ENCODE peak calls at places on chromosomes 1 and 21, in ten cellular contexts. K is upper lobe of left lung, H is uterus, M is spleen, J is A549, D is stomach, V is IMR-90, E is breast epithelium, I is heart left ventricle, W is lower leg skin. T is an unnamed sample.

GRCh38 chr1:33943978-33944377 is 80.1 kb downstream of the HMGB4 start:
- DNase-seq in I (no peak), J (no peak), E (no peak), M (no peak), D (no peak), H (no peak), V (peak), W (no peak), K (no peak), T (no peak)

GRCh38 chr1:6033986-6034749 is 11.5 kb upstream of the KCNAB2 start:
- DNase-seq in J (peak), M (peak), D (peak), I (peak), V (peak), K (no peak), H (no peak), E (no peak), W (no peak), T (no peak)

GRCh38 chr1:12302798-12303447 is 73.1 kb downstream of the VPS13D start:
- DNase-seq in V (peak), D (no peak), W (no peak), M (no peak), H (no peak), E (no peak), K (no peak), J (no peak), I (no peak), T (no peak)

GRCh38 chr1:175824079-175824478 is 80.7 kb upstream of the TNR start:
- DNase-seq in E (no peak), H (no peak), W (no peak), M (no peak), J (peak), I (no peak), V (no peak), D (no peak), K (no peak), T (no peak)

GRCh38 chr1:47513393-47513792 is 75.5 kb downstream of the FOXD2 start:
- DNase-seq in V (no peak), E (no peak), W (no peak), D (no peak), I (no peak), M (peak), H (no peak), J (no peak), K (no peak), T (no peak)

GRCh38 chr1:200346744-200347143 is 63.1 kb downstream of the ZNF281 start:
- DNase-seq in K (no peak), D (no peak), H (no peak), J (no peak), E (no peak), V (peak), W (no peak), M (no peak), I (no peak), T (no peak)

GRCh38 chr1:42820813-42821212 is 3.6 kb upstream of the SVBP start:
- DNase-seq in D (no peak), W (no peak), I (no peak), J (no peak), H (no peak), V (no peak), K (no peak), E (no peak), M (no peak), T (no peak)

GRCh38 chr1:18732686-18733085 is 102.0 kb downstream of the PAX7 start:
- DNase-seq in I (no peak), K (no peak), H (no peak), J (no peak), D (no peak), W (no peak), E (no peak), M (no peak), V (no peak), T (no peak)

GRCh38 chr1:232968965-232969364 is 18.6 kb downstream of the NTPCR start:
- DNase-seq in D (peak), H (no peak), M (no peak), E (peak), I (no peak), J (no peak), V (peak), K (no peak), W (no peak), T (no peak)

GRCh38 chr21:45265721-45266517 is 21.8 kb downstream of the POFUT2 start:
- DNase-seq in I (no peak), H (no peak), M (peak), V (no peak), K (peak), W (no peak), D (peak), E (peak), J (no peak), T (no peak)

GRCh38 chr1:218874313-218874712 is 299.4 kb upstream of the LYPLAL1 start:
- DNase-seq in H (no peak), J (peak), V (peak), I (no peak), E (no peak), K (no peak), W (no peak), D (no peak), M (no peak), T (no peak)

GRCh38 chr1:110243146-110243545 is 33.0 kb downstream of the KCNC4 start:
- DNase-seq in K (no peak), W (no peak), M (peak), I (no peak), H (no peak), E (no peak), V (no peak), D (no peak), J (no peak), T (no peak)

GRCh38 chr21:23463365-23463764 is 2143.9 kb downstream of the MRPL39 start:
- DNase-seq in W (no peak), D (no peak), M (no peak), E (no peak), J (no peak), H (no peak), K (no peak), I (no peak), V (no peak), T (no peak)

GRCh38 chr1:236381565-236382158 is 12.4 kb upstream of the EDARADD start:
- DNase-seq in W (no peak), J (no peak), H (no peak), V (no peak), E (no peak), I (no peak), D (no peak), M (no peak), K (no peak), T (no peak)

GRCh38 chr21:31741116-31741515 is 9.2 kb upstream of the SCAF4 start:
- DNase-seq in J (no peak), V (no peak), M (no peak), I (no peak), K (no peak), E (no peak), D (no peak), H (no peak), W (no peak), T (no peak)

GRCh38 chr1:46133946-46134345 is 1.5 kb upstream of the PIK3R3 start:
- DNase-seq in I (no peak), E (no peak), W (no peak), D (no peak), H (no peak), V (no peak), K (no peak), M (no peak), J (no peak), T (no peak)

GRCh38 chr1:157156058-157156541 is 17.9 kb upstream of the ETV3 start:
- DNase-seq in W (peak), K (peak), M (peak), H (peak), I (peak), D (peak), J (peak), E (peak), V (peak), T (peak)

GRCh38 chr1:189859385-189859977 is 618.2 kb downstream of the BRINP3 start:
- DNase-seq in V (no peak), M (no peak), I (no peak), W (no peak), J (peak), E (no peak), H (no peak), D (no peak), K (no peak), T (no peak)

GRCh38 chr1:167221126-167221803 is 579 bp downstream of the POU2F1 start:
- DNase-seq in E (no peak), W (peak), V (no peak), I (no peak), H (no peak), D (peak), K (peak), M (peak), J (no peak), T (peak)

GRCh38 chr1:231419738-231420298 is 2.3 kb downstream of the EGLN1 start:
- DNase-seq in K (no peak), E (no peak), W (no peak), M (no peak), V (peak), I (no peak), H (no peak), D (no peak), J (no peak), T (no peak)

GRCh38 chr1:111565957-111566356 is 53.6 kb upstream of the RAP1A start:
- DNase-seq in I (no peak), V (no peak), E (no peak), M (no peak), J (no peak), H (no peak), D (no peak), W (no peak), K (no peak), T (no peak)

GRCh38 chr1:11465307-11465706 is 13.6 kb upstream of the DISP3 start:
- DNase-seq in M (no peak), K (no peak), I (no peak), W (no peak), V (no peak), H (no peak), J (no peak), D (no peak), E (no peak), T (no peak)

GRCh38 chr1:21911205-21912001 is 25.7 kb downstream of the HSPG2 start:
- DNase-seq in M (no peak), D (no peak), K (no peak), J (no peak), W (no peak), I (peak), E (no peak), H (peak), V (no peak), T (no peak)

GRCh38 chr1:58395355-58395754 is 151.2 kb downstream of the OMA1 start:
- DNase-seq in J (peak), D (no peak), K (no peak), W (peak), V (peak), I (no peak), E (no peak), H (no peak), M (no peak), T (no peak)

GRCh38 chr21:45538381-45539045 is 3.7 kb downstream of the SLC19A1 start:
- DNase-seq in D (peak), M (peak), H (peak), E (no peak), V (no peak), J (no peak), K (peak), I (peak), W (no peak), T (no peak)

GRCh38 chr1:50832167-50832566 is 127.9 kb downstream of the FAF1 start:
- DNase-seq in D (no peak), J (no peak), H (no peak), I (no peak), V (no peak), E (no peak), M (no peak), K (no peak), W (no peak), T (no peak)

GRCh38 chr1:111990878-111991760 is 1.7 kb upstream of the KCND3 start:
- DNase-seq in V (no peak), D (peak), J (peak), H (peak), W (peak), I (peak), K (peak), M (no peak), E (peak), T (peak)

GRCh38 chr1:18344755-18345154 is 136.0 kb upstream of the KLHDC7A start:
- DNase-seq in E (no peak), D (no peak), W (no peak), I (no peak), M (no peak), H (no peak), V (no peak), K (no peak), J (no peak), T (no peak)

GRCh38 chr1:49052102-49052501 is 275.4 kb upstream of the BEND5 start:
- DNase-seq in M (no peak), I (no peak), H (no peak), E (no peak), W (no peak), D (no peak), J (no peak), K (no peak), V (no peak), T (no peak)

GRCh38 chr1:11215018-11216005 is 26.2 kb downstream of the ANGPTL7 start:
- DNase-seq in W (no peak), D (no peak), I (no peak), E (peak), M (no peak), H (no peak), J (no peak), K (no peak), V (no peak), T (no peak)

GRCh38 chr1:63448741-63449140 is 74.3 kb downstream of the ITGB3BP start:
- DNase-seq in M (no peak), H (no peak), D (no peak), E (no peak), K (no peak), W (no peak), J (no peak), V (peak), I (no peak), T (no peak)

GRCh38 chr1:110612060-110612745 is 6.0 kb upstream of the KCNA2 start:
- DNase-seq in D (no peak), E (no peak), I (no peak), V (no peak), K (no peak), H (no peak), J (peak), M (no peak), W (no peak), T (no peak)

GRCh38 chr1:20183876-20184275 is 2.0 kb upstream of the UBXN10 start:
- DNase-seq in D (no peak), K (no peak), V (no peak), J (no peak), M (no peak), I (no peak), E (no peak), H (peak), W (no peak), T (peak)
- TF ChIP-seq POLR2A in D (no peak), K (no peak), V (no peak), J (no peak), M (no peak), I (no peak), E (no peak), H (no peak), W (no peak), T (no peak)

DNA sequence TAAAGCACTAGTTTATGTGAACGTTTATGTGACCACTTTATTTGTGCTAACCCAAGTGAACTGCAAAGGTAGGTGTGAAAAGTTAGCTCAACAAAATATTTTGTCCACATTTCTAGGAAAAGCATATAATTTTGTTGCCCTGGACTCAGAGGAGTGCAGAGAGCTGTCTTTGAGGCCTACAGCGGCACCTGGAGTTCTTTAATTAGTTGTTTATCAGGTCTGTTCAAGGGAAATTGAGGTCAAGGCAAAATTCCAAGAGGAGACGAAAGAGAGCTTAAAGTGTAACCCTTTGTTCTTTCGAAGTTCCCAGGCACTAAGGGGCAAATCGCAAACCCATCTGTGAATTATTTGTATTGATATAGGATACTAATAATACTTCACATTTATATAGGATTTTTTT is 1.4 kb downstream of the GIPC2 start:
- DNase-seq in H (no peak), W (no peak), I (no peak), K (no peak), J (no peak), M (no peak), D (no peak), E (no peak), V (no peak), T (no peak)
- H3K4me3 ChIP-seq in H (no peak), W (no peak), I (peak), K (no peak), J (no peak), M (peak), D (peak), E (no peak), V (no peak), T (peak)

DNA sequence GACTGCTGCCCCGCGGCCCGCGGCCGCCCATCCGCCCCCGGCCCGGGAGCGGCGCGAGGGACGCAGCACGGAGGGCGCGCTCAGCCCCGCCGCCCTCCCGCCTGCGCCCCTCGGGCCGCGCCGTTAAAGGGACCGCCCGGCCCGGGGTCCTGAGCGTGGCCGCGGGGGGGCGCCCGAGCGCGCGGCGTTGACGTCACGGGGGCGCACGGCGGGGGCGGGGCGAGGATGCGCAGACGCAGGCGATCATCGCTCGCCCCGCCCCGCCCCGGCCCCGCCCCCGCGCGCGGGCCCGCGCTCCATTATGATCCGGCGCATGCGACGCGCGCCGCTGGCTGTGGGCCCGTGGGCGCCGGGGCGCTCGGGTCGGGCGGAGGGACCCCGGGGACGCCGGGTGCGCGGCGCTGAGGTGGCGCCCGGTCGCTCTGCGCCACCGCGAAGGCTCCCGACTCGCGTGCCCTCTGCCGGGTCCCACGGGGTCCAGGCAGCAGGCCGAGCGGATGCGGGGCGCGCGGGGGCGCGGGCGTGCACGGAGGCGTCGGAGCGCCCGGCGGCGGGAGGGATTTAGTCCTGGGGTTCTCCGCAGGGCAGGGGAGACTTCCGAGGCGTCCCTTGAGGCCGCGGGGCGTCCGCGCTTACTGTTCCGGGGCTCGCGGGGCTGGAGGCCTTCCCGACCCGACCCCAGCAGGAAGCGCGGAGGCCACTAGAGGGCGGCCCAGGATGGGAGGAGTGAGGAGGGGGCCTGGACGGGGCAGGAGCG is at the start of gene DVL1:
- DNase-seq in D (peak), I (peak), K (peak), W (no peak), J (peak), H (peak), M (peak), V (peak), E (peak), T (no peak)
- TF ChIP-seq POLR2A in D (no peak), I (peak), K (no peak), W (no peak), J (peak), H (peak), M (no peak), V (no peak), E (no peak), T (peak)

GRCh38 chr1:219988818-219989217 is 57.5 kb downstream of the EPRS1 start:
- DNase-seq in V (no peak), W (no peak), M (no peak), K (no peak), E (no peak), H (no peak), I (no peak), J (no peak), D (no peak), T (no peak)
- H3K4me3 ChIP-seq in V (no peak), W (no peak), M (no peak), K (no peak), E (no peak), H (no peak), I (no peak), J (no peak), D (no peak), T (no peak)

GRCh38 chr1:216919033-216919970 is 196.1 kb upstream of the ESRRG start:
- DNase-seq in H (no peak), W (no peak), E (no peak), M (no peak), V (no peak), D (no peak), J (no peak), I (no peak), K (no peak), T (no peak)
- TF ChIP-seq POLR2A in H (no peak), W (no peak), E (no peak), M (no peak), V (no peak), D (no peak), J (no peak), I (no peak), K (no peak), T (no peak)

GRCh38 chr1:151132676-151133338 is 13.6 kb downstream of the SEMA6C start:
- DNase-seq in K (peak), I (no peak), V (no peak), J (no peak), H (peak), M (no peak), E (no peak), D (no peak), W (no peak), T (no peak)
- H3K4me3 ChIP-seq in K (peak), I (peak), V (no peak), J (no peak), H (no peak), M (no peak), E (no peak), D (peak), W (no peak), T (no peak)